ENCODE peak calls at places on chromosomes 11 and 22, in ten cellular contexts. Y is uterus, V is adrenal gland, A is WERI-Rb-1, Q is tibial artery, I is psoas muscle, Z is tibial nerve, O is left ventricle myocardium inferior, U is IMR-90, B is AG04450. M is an unnamed sample.

GRCh38 chr22:23117275-23117674 is 24.5 kb downstream of the RSPH14 start:
- DNase-seq in Y (no peak), V (no peak), U (no peak), Q (no peak), O (no peak), Z (no peak), A (no peak), B (no peak), I (no peak), M (no peak)

GRCh38 chr11:8839957-8840945 is 70.7 kb upstream of the AKIP1 start:
- DNase-seq in V (no peak), U (peak; percentile 74), Y (no peak), O (peak; percentile 34), B (no peak), I (no peak), Z (no peak), A (no peak), Q (no peak), M (no peak)

GRCh38 chr11:73114110-73114834 is 27.8 kb downstream of the FCHSD2 start:
- DNase-seq in Z (no peak), U (no peak), V (no peak), O (no peak), I (no peak), Y (no peak), B (no peak), Q (no peak), A (no peak), M (peak; percentile 54)

GRCh38 chr11:68855205-68855978 is 13.7 kb upstream of the CPT1A start:
- DNase-seq in B (no peak), Y (no peak), V (no peak), U (peak; percentile 55), A (no peak), O (peak; percentile 63), I (peak; percentile 45), Q (peak; percentile 58), Z (no peak), M (no peak)

GRCh38 chr11:102226702-102227101 is 90.6 kb upstream of the BIRC3 start:
- DNase-seq in I (no peak), B (peak; percentile 24), Q (no peak), U (peak; percentile 88), A (peak; percentile 10), V (peak; percentile 55), O (no peak), Z (no peak), Y (no peak), M (peak; percentile 67)

GRCh38 chr11:118338637-118339061 is 3.9 kb downstream of the CD3D start:
- DNase-seq in B (no peak), U (no peak), O (no peak), Y (no peak), V (no peak), I (no peak), A (no peak), Z (no peak), Q (no peak), M (no peak)

GRCh38 chr11:118622376-118623290 is 15.2 kb downstream of the PHLDB1 start:
- DNase-seq in V (peak; percentile 89), Z (no peak), Q (no peak), Y (peak; percentile 55), O (peak; percentile 62), B (no peak), U (peak; percentile 69), A (no peak), I (peak; percentile 72), M (peak; percentile 86)

GRCh38 chr11:18526521-18527296 is at the start of gene TSG101:
- DNase-seq in O (peak; percentile 93), V (peak; percentile 93), B (peak; percentile 82), Y (peak; percentile 89), A (peak; percentile 96), Z (peak; percentile 94), Q (peak; percentile 94), I (peak; percentile 96), U (peak; percentile 92), M (peak; percentile 88)

GRCh38 chr11:122732342-122733300 is 77.1 kb downstream of the UBASH3B start:
- DNase-seq in V (no peak), A (no peak), Q (no peak), I (no peak), U (no peak), Y (no peak), B (no peak), Z (no peak), O (no peak), M (no peak)

GRCh38 chr22:26589367-26589844 is 526 bp downstream of the TPST2 start:
- DNase-seq in Y (peak; percentile 33), Z (no peak), Q (no peak), A (no peak), O (peak; percentile 23), U (peak; percentile 12), B (no peak), V (peak; percentile 59), I (peak; percentile 45), M (peak; percentile 13)

GRCh38 chr11:118443590-118444218 is 7.4 kb downstream of the KMT2A start:
- DNase-seq in B (no peak), A (no peak), Z (no peak), U (no peak), Y (no peak), O (no peak), Q (no peak), V (no peak), I (no peak), M (no peak)

GRCh38 chr11:1160231-1161101 is 2.7 kb downstream of the MUC5AC start:
- DNase-seq in Y (no peak), V (no peak), Z (no peak), Q (no peak), I (peak; percentile 11), A (no peak), O (peak; percentile 11), B (no peak), U (no peak), M (no peak)

GRCh38 chr11:36228689-36229088 is 60.5 kb downstream of the COMMD9 start:
- DNase-seq in Z (no peak), Y (no peak), O (no peak), U (no peak), V (no peak), Q (no peak), I (peak; percentile 37), A (no peak), B (no peak), M (no peak)

GRCh38 chr11:73950869-73951710 is at the start of gene DNAJB13:
- DNase-seq in I (no peak), Y (peak; percentile 25), Z (no peak), B (no peak), V (peak; percentile 58), O (no peak), A (peak; percentile 48), Q (no peak), U (peak; percentile 60), M (peak; percentile 71)

DNA sequence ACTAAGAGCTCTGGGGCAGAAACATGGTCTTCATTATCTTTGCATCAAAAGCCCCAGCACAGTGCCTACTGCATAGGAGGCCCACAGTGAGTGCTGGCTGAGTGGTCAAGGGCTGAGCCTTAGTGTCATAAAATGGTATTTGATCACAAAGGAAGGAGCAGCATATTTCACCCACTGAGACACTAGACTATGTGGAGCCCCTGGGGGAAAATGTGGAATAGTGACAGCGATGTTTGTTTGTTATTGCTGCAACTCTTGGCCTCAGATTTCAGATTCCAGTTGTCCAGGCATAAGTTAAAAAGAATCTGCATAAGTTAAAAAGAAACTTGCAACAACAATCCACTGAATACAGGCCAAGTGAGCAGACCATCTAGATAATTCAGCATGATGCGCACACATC is 7.0 kb downstream of the KIRREL3 start:
- DNase-seq in Y (no peak), Z (no peak), V (no peak), Q (no peak), O (no peak), B (no peak), U (peak; percentile 54), I (no peak), A (no peak), M (no peak)
- H3K27ac ChIP-seq in Y (no peak overlapping the region), Z (no peak overlapping the region), V (no peak overlapping the region), Q (no peak overlapping the region), O (no peak overlapping the region), B (peak overlapping the region; percentile 99), U (peak overlapping the region; percentile 83), I (no peak overlapping the region), A (no peak overlapping the region), M (no peak overlapping the region)

GRCh38 chr22:46546466-46547178 is 9.2 kb upstream of the CELSR1 start:
- DNase-seq in Q (no peak), U (peak; percentile 23), O (peak; percentile 88), I (no peak), A (no peak), Y (no peak), B (no peak), V (peak; percentile 61), Z (no peak), M (no peak)
- TF ChIP-seq CTCF in Q (no peak), U (no peak), O (no peak), I (no peak), A (no peak), Y (no peak), B (no peak), V (no peak), Z (no peak), M (no peak)

GRCh38 chr11:72091292-72091691 is 10.6 kb downstream of the LRRC51 start:
- DNase-seq in I (peak; percentile 67), Q (peak; percentile 78), A (peak; percentile 79), U (peak; percentile 54), B (peak; percentile 20), Y (peak; percentile 70), O (peak; percentile 57), V (peak; percentile 85), Z (peak; percentile 91), M (peak; percentile 75)
- H3K27ac ChIP-seq in I (peak overlapping the region; percentile 1), Q (no peak overlapping the region), A (peak overlapping the region; percentile 16), U (no peak overlapping the region), B (no peak overlapping the region), Y (peak overlapping the region; percentile 17), O (peak overlapping the region; percentile 56), V (no peak overlapping the region), Z (no peak overlapping the region), M (peak overlapping the region; percentile 50)

DNA sequence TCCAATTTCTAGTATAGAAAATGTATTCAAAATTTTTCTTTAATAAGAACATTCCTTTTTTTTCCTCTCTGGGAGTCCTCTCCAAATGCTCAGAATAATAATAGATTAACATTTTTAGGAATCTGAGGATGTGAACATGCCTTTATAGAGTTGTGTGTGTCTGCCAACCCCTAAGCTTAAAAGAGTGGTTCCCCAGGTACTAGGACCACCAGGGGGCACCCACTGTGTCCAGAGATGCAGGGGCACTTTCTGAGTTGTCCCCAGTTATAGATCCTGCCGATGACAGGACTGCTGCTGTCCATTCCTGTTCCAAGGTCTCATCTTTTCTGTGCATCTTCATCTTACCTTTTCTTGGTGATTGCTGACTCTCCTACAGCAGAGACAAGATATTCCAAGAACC is 27.0 kb upstream of the MICAL2 start:
- DNase-seq in U (no peak), B (no peak), Z (no peak), O (no peak), Y (no peak), Q (no peak), I (no peak), A (peak; percentile 15), V (no peak), M (no peak)
- TF ChIP-seq CTCF in U (peak; percentile 14), B (peak; percentile 37), Z (no peak), O (peak; percentile 19), Y (no peak), Q (no peak), I (no peak), A (peak; percentile 31), V (no peak), M (no peak)

M was measured in RWPE1.